ENCODE peak calls at places on chromosomes 11 and 22, in four cellular contexts. E is T47D; A is activated naive CD4-positive, alpha-beta T cell treated with anti-CD3 and anti-CD28 coated beads, Interleukin-2, amount 50 U/mL, for 16 hours; R is T-helper 9 cell. O is an unnamed sample.

GRCh38 chr11:111605681-111606080 is 3.4 kb downstream of the SIK2 start:
- DNase-seq in E (no peak), R (no peak), A (no peak), O (no peak)

GRCh38 chr11:100855466-100856067 is 168.5 kb downstream of the ARHGAP42 start:
- DNase-seq in E (peak), A (no peak), R (no peak), O (no peak)

GRCh38 chr11:12888525-12889158 is 120.5 kb upstream of the RASSF10 start:
- DNase-seq in A (peak), R (peak), E (peak), O (peak)

GRCh38 chr11:88886796-88887195 is 179.0 kb downstream of the GRM5 start:
- DNase-seq in R (peak), E (peak), A (peak), O (peak)

GRCh38 chr11:87355614-87356013 is 317.9 kb downstream of the TMEM135 start:
- DNase-seq in R (no peak), E (no peak), A (no peak), O (no peak)

GRCh38 chr22:29633514-29634312 is 30.3 kb downstream of the NF2 start:
- DNase-seq in E (no peak), R (no peak), A (no peak), O (no peak)

GRCh38 chr11:94721565-94722292 is 46.4 kb upstream of the AMOTL1 start:
- DNase-seq in E (no peak), R (no peak), A (no peak), O (no peak)

GRCh38 chr11:129639300-129639699 is 176.3 kb upstream of the TMEM45B start:
- DNase-seq in E (no peak), R (no peak), A (no peak), O (no peak)

GRCh38 chr22:38623357-38623756 is 32.8 kb downstream of the FAM227A start:
- DNase-seq in E (no peak), R (no peak), A (no peak), O (no peak)